ENCODE peak calls at places on chromosomes 2 and 18, in nine cellular contexts. One of them, this sample, is unnamed.

GRCh38 chr2:16168506-16169264 is 228.3 kb downstream of the MYCN start:
- DNase-seq in K562: no peak
- DNase-seq in suprapubic skin: no peak
- DNase-seq in endothelial cell of umbilical vein: no peak
- DNase-seq in breast epithelium: no peak
- DNase-seq in spleen: no peak
- DNase-seq in GM12892: no peak
- DNase-seq in GM23338: peak
- DNase-seq in HL-60: no peak
- DNase-seq in this sample: peak

GRCh38 chr2:99988567-99988966 is 153.8 kb downstream of the AFF3 start:
- DNase-seq in K562: no peak
- DNase-seq in suprapubic skin: no peak
- DNase-seq in endothelial cell of umbilical vein: peak
- DNase-seq in breast epithelium: no peak
- DNase-seq in spleen: no peak
- DNase-seq in GM12892: no peak
- DNase-seq in GM23338: no peak
- DNase-seq in HL-60: no peak
- DNase-seq in this sample: no peak

GRCh38 chr2:71578665-71579371 is 125.5 kb downstream of the DYSF start:
- DNase-seq in K562: no peak
- DNase-seq in suprapubic skin: peak
- DNase-seq in endothelial cell of umbilical vein: no peak
- DNase-seq in breast epithelium: no peak
- DNase-seq in spleen: no peak
- DNase-seq in GM12892: no peak
- DNase-seq in GM23338: no peak
- DNase-seq in HL-60: no peak
- DNase-seq in this sample: no peak

GRCh38 chr2:16060936-16061338 is 120.6 kb downstream of the MYCN start:
- DNase-seq in K562: no peak
- DNase-seq in suprapubic skin: no peak
- DNase-seq in endothelial cell of umbilical vein: no peak
- DNase-seq in breast epithelium: no peak
- DNase-seq in spleen: no peak
- DNase-seq in GM12892: no peak
- DNase-seq in GM23338: no peak
- DNase-seq in HL-60: no peak
- DNase-seq in this sample: no peak

GRCh38 chr18:62384068-62384467 is 59.0 kb downstream of the TNFRSF11A start:
- DNase-seq in K562: no peak
- DNase-seq in suprapubic skin: no peak
- DNase-seq in endothelial cell of umbilical vein: no peak
- DNase-seq in breast epithelium: no peak
- DNase-seq in spleen: no peak
- DNase-seq in GM12892: no peak
- DNase-seq in GM23338: no peak
- DNase-seq in HL-60: no peak
- DNase-seq in this sample: no peak

GRCh38 chr18:46246101-46246500 is 141.9 kb downstream of the HAUS1 start:
- DNase-seq in K562: no peak
- DNase-seq in suprapubic skin: no peak
- DNase-seq in endothelial cell of umbilical vein: no peak
- DNase-seq in breast epithelium: no peak
- DNase-seq in spleen: no peak
- DNase-seq in GM12892: no peak
- DNase-seq in GM23338: peak
- DNase-seq in HL-60: no peak
- DNase-seq in this sample: no peak

GRCh38 chr2:195601361-195601760 is 55.7 kb upstream of the SLC39A10 start:
- DNase-seq in K562: no peak
- DNase-seq in suprapubic skin: no peak
- DNase-seq in endothelial cell of umbilical vein: no peak
- DNase-seq in breast epithelium: no peak
- DNase-seq in spleen: no peak
- DNase-seq in GM12892: no peak
- DNase-seq in GM23338: no peak
- DNase-seq in HL-60: no peak
- DNase-seq in this sample: no peak

GRCh38 chr18:41875094-41875780 is 79.8 kb upstream of the PIK3C3 start:
- DNase-seq in K562: no peak
- DNase-seq in suprapubic skin: no peak
- DNase-seq in endothelial cell of umbilical vein: no peak
- DNase-seq in breast epithelium: no peak
- DNase-seq in spleen: no peak
- DNase-seq in GM12892: no peak
- DNase-seq in GM23338: no peak
- DNase-seq in HL-60: no peak
- DNase-seq in this sample: no peak

GRCh38 chr2:18959952-18960717 is 370.8 kb upstream of the NT5C1B start:
- DNase-seq in K562: no peak
- DNase-seq in suprapubic skin: no peak
- DNase-seq in endothelial cell of umbilical vein: no peak
- DNase-seq in breast epithelium: no peak
- DNase-seq in spleen: no peak
- DNase-seq in GM12892: no peak
- DNase-seq in GM23338: no peak
- DNase-seq in HL-60: no peak
- DNase-seq in this sample: no peak

GRCh38 chr18:54440292-54440691 is 82.6 kb downstream of the C18orf54 start:
- DNase-seq in K562: peak
- DNase-seq in suprapubic skin: no peak
- DNase-seq in endothelial cell of umbilical vein: no peak
- DNase-seq in breast epithelium: no peak
- DNase-seq in spleen: no peak
- DNase-seq in GM12892: no peak
- DNase-seq in GM23338: no peak
- DNase-seq in HL-60: no peak
- DNase-seq in this sample: no peak

GRCh38 chr2:102185347-102185746 is 1.5 kb upstream of the IL1RL2 start:
- DNase-seq in K562: peak
- DNase-seq in suprapubic skin: no peak
- DNase-seq in endothelial cell of umbilical vein: peak
- DNase-seq in breast epithelium: no peak
- DNase-seq in spleen: no peak
- DNase-seq in GM12892: no peak
- DNase-seq in GM23338: peak
- DNase-seq in HL-60: no peak
- DNase-seq in this sample: no peak

GRCh38 chr2:75640621-75641121 is 5.9 kb upstream of the MRPL19 start:
- DNase-seq in K562: peak
- DNase-seq in suprapubic skin: peak
- DNase-seq in endothelial cell of umbilical vein: peak
- DNase-seq in breast epithelium: peak
- DNase-seq in spleen: peak
- DNase-seq in GM12892: peak
- DNase-seq in GM23338: peak
- DNase-seq in HL-60: peak
- DNase-seq in this sample: no peak

GRCh38 chr2:215002500-215002899 is 135.9 kb downstream of the ABCA12 start:
- DNase-seq in K562: peak
- DNase-seq in suprapubic skin: no peak
- DNase-seq in endothelial cell of umbilical vein: peak
- DNase-seq in breast epithelium: no peak
- DNase-seq in spleen: no peak
- DNase-seq in GM12892: no peak
- DNase-seq in GM23338: peak
- DNase-seq in HL-60: peak
- DNase-seq in this sample: no peak

GRCh38 chr2:33340265-33340664 is 136.2 kb upstream of the RASGRP3 start:
- DNase-seq in K562: no peak
- DNase-seq in suprapubic skin: peak
- DNase-seq in endothelial cell of umbilical vein: peak
- DNase-seq in breast epithelium: peak
- DNase-seq in spleen: peak
- DNase-seq in GM12892: no peak
- DNase-seq in GM23338: no peak
- DNase-seq in HL-60: no peak
- DNase-seq in this sample: no peak

GRCh38 chr2:109020217-109020637 is 31.2 kb upstream of the EDAR start:
- DNase-seq in K562: no peak
- DNase-seq in suprapubic skin: no peak
- DNase-seq in endothelial cell of umbilical vein: no peak
- DNase-seq in breast epithelium: no peak
- DNase-seq in spleen: no peak
- DNase-seq in GM12892: no peak
- DNase-seq in GM23338: peak
- DNase-seq in HL-60: no peak
- DNase-seq in this sample: no peak

GRCh38 chr18:63472380-63472779 is 4.4 kb upstream of the SERPINB5 start:
- DNase-seq in K562: no peak
- DNase-seq in suprapubic skin: no peak
- DNase-seq in endothelial cell of umbilical vein: no peak
- DNase-seq in breast epithelium: no peak
- DNase-seq in spleen: no peak
- DNase-seq in GM12892: no peak
- DNase-seq in GM23338: no peak
- DNase-seq in HL-60: no peak
- DNase-seq in this sample: no peak

DNA sequence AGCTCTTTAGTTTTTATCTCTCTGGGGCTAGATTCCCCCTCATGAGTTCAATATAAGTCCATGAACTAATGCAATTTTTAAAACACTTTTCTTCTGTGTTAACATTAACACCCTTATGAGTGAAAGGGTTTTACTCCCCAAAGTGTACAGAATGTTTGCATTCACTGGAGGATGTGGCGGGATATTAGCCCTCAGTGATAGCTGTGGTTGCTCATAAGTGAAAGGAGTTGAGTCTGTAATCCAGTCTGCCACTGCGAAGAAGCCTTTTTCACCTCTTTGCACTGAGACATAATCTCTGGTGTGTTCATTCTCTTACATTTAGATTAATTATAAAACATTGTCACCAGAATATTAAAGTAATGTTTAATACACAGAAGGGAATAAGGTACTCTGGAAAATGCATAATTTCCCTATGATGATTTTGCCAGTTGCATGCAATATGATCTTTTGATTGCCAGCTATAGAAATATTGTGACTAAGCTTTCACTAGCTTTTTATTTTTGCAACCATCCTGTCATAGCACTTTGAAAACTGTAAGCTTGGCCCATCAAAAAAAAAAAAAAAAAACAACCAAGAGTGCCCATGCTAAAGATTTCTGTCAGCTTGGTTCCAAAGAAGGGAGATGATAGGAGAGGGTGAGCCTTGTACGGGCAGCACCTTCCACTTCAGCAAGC is 113.2 kb downstream of the BCL11A start:
- DNase-seq in K562: no peak
- DNase-seq in suprapubic skin: no peak
- DNase-seq in endothelial cell of umbilical vein: no peak
- DNase-seq in breast epithelium: no peak
- DNase-seq in spleen: no peak
- DNase-seq in GM12892: no peak
- DNase-seq in GM23338: no peak
- DNase-seq in HL-60: no peak
- DNase-seq in this sample: no peak
- TF ChIP-seq POLR2AphosphoS5 in K562: no peak
- TF ChIP-seq POLR2AphosphoS5 in suprapubic skin: no peak
- TF ChIP-seq POLR2AphosphoS5 in endothelial cell of umbilical vein: no peak
- TF ChIP-seq POLR2AphosphoS5 in breast epithelium: no peak
- TF ChIP-seq POLR2AphosphoS5 in spleen: no peak
- TF ChIP-seq POLR2AphosphoS5 in GM12892: no peak
- TF ChIP-seq POLR2AphosphoS5 in GM23338: no peak
- TF ChIP-seq POLR2AphosphoS5 in HL-60: no peak
- TF ChIP-seq POLR2AphosphoS5 in this sample: no peak

DNA sequence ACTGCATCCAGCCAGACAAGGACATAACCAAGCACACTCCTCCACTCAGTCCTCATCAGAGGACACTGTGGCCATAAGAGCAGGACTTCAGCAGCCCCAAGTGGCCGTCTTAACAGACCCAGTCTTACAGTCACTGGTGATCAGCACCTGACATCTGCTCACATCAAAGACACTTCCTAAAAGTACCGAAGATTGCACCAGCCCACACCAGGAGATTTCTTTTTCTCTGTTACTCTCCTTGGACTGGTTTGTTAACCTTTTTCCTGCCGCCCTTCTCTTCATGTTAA is 44.1 kb downstream of the MRPS5 start:
- DNase-seq in K562: peak
- DNase-seq in suprapubic skin: no peak
- DNase-seq in endothelial cell of umbilical vein: no peak
- DNase-seq in breast epithelium: no peak
- DNase-seq in spleen: no peak
- DNase-seq in GM12892: no peak
- DNase-seq in GM23338: peak
- DNase-seq in HL-60: peak
- DNase-seq in this sample: no peak
- TF ChIP-seq POLR2AphosphoS5 in K562: no peak
- TF ChIP-seq POLR2AphosphoS5 in suprapubic skin: no peak
- TF ChIP-seq POLR2AphosphoS5 in endothelial cell of umbilical vein: no peak
- TF ChIP-seq POLR2AphosphoS5 in breast epithelium: no peak
- TF ChIP-seq POLR2AphosphoS5 in spleen: no peak
- TF ChIP-seq POLR2AphosphoS5 in GM12892: no peak
- TF ChIP-seq POLR2AphosphoS5 in GM23338: no peak
- TF ChIP-seq POLR2AphosphoS5 in HL-60: no peak
- TF ChIP-seq POLR2AphosphoS5 in this sample: no peak

GRCh38 chr2:163735692-163736432 is at the start of gene FIGN:
- DNase-seq in K562: peak
- DNase-seq in suprapubic skin: peak
- DNase-seq in endothelial cell of umbilical vein: peak
- DNase-seq in breast epithelium: peak
- DNase-seq in spleen: no peak
- DNase-seq in GM12892: no peak
- DNase-seq in GM23338: peak
- DNase-seq in HL-60: no peak
- DNase-seq in this sample: peak
- TF ChIP-seq POLR2AphosphoS5 in K562: no peak
- TF ChIP-seq POLR2AphosphoS5 in suprapubic skin: peak
- TF ChIP-seq POLR2AphosphoS5 in endothelial cell of umbilical vein: peak
- TF ChIP-seq POLR2AphosphoS5 in breast epithelium: no peak
- TF ChIP-seq POLR2AphosphoS5 in spleen: peak
- TF ChIP-seq POLR2AphosphoS5 in GM12892: no peak
- TF ChIP-seq POLR2AphosphoS5 in GM23338: peak
- TF ChIP-seq POLR2AphosphoS5 in HL-60: no peak
- TF ChIP-seq POLR2AphosphoS5 in this sample: peak

DNA sequence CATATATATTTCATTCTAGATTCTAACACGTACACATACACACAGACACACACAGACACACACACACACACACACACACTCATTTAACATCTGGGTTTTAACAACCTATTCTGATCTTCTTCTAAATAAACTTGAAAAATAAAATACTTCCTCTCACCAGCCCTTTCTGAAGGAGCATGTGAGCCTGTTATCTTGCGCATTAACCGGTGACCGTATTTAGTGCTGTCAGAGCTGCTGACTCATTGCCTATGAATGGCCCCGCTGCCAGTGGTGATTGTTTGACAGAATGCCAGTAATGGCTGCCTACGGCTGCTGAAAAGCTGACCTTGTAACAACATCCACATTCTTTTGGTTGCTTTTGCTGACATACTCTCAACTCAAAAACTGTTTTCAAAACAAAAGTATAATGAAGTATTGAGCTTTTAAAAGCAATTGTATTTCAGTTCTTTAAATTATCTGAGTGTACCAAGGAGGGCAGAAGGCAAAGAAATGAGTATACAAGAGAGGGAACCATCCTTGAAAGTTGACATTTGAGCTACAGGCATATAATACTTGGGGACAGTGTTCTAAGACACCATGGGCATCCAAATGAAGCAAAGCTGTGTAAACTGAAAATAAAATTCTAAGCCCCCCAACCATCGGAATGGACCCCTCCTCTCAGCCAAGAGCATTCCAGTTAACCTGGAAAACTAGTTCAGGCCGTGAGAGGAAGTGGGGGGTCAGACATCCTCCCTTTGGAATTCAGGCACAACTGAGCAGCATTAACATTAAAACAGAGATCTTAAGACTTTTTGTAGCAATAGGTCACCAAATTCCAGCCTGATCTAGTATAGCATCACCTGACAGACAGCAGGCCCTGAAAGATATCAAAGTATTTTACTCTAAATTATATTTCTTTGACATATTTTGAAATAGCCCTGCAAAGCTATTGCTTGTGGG is 50.2 kb upstream of the DTNA start:
- DNase-seq in K562: peak
- DNase-seq in suprapubic skin: peak
- DNase-seq in endothelial cell of umbilical vein: peak
- DNase-seq in breast epithelium: peak
- DNase-seq in spleen: peak
- DNase-seq in GM12892: no peak
- DNase-seq in GM23338: peak
- DNase-seq in HL-60: peak
- DNase-seq in this sample: no peak
- TF ChIP-seq POLR2AphosphoS5 in K562: no peak
- TF ChIP-seq POLR2AphosphoS5 in suprapubic skin: no peak
- TF ChIP-seq POLR2AphosphoS5 in endothelial cell of umbilical vein: peak
- TF ChIP-seq POLR2AphosphoS5 in breast epithelium: no peak
- TF ChIP-seq POLR2AphosphoS5 in spleen: no peak
- TF ChIP-seq POLR2AphosphoS5 in GM12892: no peak
- TF ChIP-seq POLR2AphosphoS5 in GM23338: no peak
- TF ChIP-seq POLR2AphosphoS5 in HL-60: no peak
- TF ChIP-seq POLR2AphosphoS5 in this sample: no peak

This sample was measured in vagina.